ENCODE peak calls at places on chromosomes 13 and 19, in seven cellular contexts. M, H, F, K, G, D and T are unnamed samples.

GRCh38 chr19:9362905-9363304 is at the start of gene ZNF177:
- DNase-seq in M (no peak), H (peak; percentile 53), F (no peak), K (peak; percentile 19), G (no peak), D (no peak), T (no peak)

GRCh38 chr13:106533101-106533939 is 2.1 kb downstream of the EFNB2 start:
- DNase-seq in M (peak; percentile 95), H (peak; percentile 88), F (peak; percentile 93), K (peak; percentile 85), G (no peak), D (peak; percentile 51), T (peak; percentile 78)

GRCh38 chr19:41248895-41249294 is 15.3 kb upstream of the HNRNPUL1 start:
- DNase-seq in M (no peak), H (peak; percentile 45), F (no peak), K (peak; percentile 25), G (no peak), D (no peak), T (no peak)

GRCh38 chr13:93857126-93857525 is 622.4 kb downstream of the DCT start:
- DNase-seq in M (no peak), H (no peak), F (no peak), K (peak; percentile 54), G (no peak), D (no peak), T (no peak)

GRCh38 chr13:105579821-105580707 is 955.4 kb downstream of the EFNB2 start:
- DNase-seq in M (peak; percentile 9), H (no peak), F (no peak), K (no peak), G (no peak), D (no peak), T (peak; percentile 76)

GRCh38 chr13:85970727-85971126 is 171.5 kb upstream of the SLITRK6 start:
- DNase-seq in M (no peak), H (no peak), F (no peak), K (peak; percentile 5), G (no peak), D (no peak), T (peak; percentile 36)

GRCh38 chr13:37540228-37540627 is 58.3 kb downstream of the POSTN start:
- DNase-seq in M (no peak), H (no peak), F (no peak), K (peak; percentile 91), G (no peak), D (no peak), T (no peak)

GRCh38 chr13:88068316-88068715 is 397.1 kb downstream of the SLITRK5 start:
- DNase-seq in M (no peak), H (no peak), F (no peak), K (peak; percentile 0), G (no peak), D (no peak), T (no peak)

GRCh38 chr19:20359933-20360720 is 193.1 kb downstream of the ZNF486 start:
- DNase-seq in M (no peak), H (peak; percentile 85), F (peak; percentile 47), K (no peak), G (no peak), D (no peak), T (peak; percentile 4)

GRCh38 chr13:70792121-70792520 is 683.9 kb upstream of the KLHL1 start:
- DNase-seq in M (no peak), H (peak; percentile 27), F (peak; percentile 5), K (no peak), G (no peak), D (no peak), T (peak; percentile 8)

GRCh38 chr19:35569281-35569781 is 5.9 kb upstream of the ATP4A start:
- DNase-seq in M (no peak), H (no peak), F (no peak), K (no peak), G (no peak), D (no peak), T (no peak)

GRCh38 chr13:67036694-67037093 is 193.4 kb downstream of the PCDH9 start:
- DNase-seq in M (no peak), H (no peak), F (no peak), K (no peak), G (no peak), D (no peak), T (no peak)

GRCh38 chr13:108176685-108177274 is 38.6 kb downstream of the LIG4 start:
- DNase-seq in M (peak; percentile 55), H (peak; percentile 77), F (peak; percentile 33), K (peak; percentile 51), G (peak; percentile 36), D (no peak), T (peak; percentile 67)

GRCh38 chr13:51704399-51705306 is 99.3 kb downstream of the DHRS12 start:
- DNase-seq in M (no peak), H (no peak), F (no peak), K (no peak), G (no peak), D (no peak), T (no peak)

GRCh38 chr13:111962431-111962891 is 104.5 kb upstream of the SOX1 start:
- DNase-seq in M (peak; percentile 18), H (no peak), F (no peak), K (no peak), G (no peak), D (no peak), T (peak; percentile 2)

GRCh38 chr19:4379383-4380253 is 20.7 kb downstream of the SH3GL1 start:
- DNase-seq in M (no peak), H (no peak), F (no peak), K (peak; percentile 45), G (no peak), D (no peak), T (peak; percentile 91)

GRCh38 chr19:15323496-15324235 is 8.7 kb downstream of the BRD4 start:
- DNase-seq in M (peak; percentile 30), H (no peak), F (no peak), K (peak; percentile 90), G (no peak), D (no peak), T (no peak)

GRCh38 chr13:23289917-23290357 is 109.2 kb downstream of the SGCG start:
- DNase-seq in M (peak; percentile 18), H (no peak), F (no peak), K (peak; percentile 77), G (no peak), D (no peak), T (peak; percentile 16)

DNA sequence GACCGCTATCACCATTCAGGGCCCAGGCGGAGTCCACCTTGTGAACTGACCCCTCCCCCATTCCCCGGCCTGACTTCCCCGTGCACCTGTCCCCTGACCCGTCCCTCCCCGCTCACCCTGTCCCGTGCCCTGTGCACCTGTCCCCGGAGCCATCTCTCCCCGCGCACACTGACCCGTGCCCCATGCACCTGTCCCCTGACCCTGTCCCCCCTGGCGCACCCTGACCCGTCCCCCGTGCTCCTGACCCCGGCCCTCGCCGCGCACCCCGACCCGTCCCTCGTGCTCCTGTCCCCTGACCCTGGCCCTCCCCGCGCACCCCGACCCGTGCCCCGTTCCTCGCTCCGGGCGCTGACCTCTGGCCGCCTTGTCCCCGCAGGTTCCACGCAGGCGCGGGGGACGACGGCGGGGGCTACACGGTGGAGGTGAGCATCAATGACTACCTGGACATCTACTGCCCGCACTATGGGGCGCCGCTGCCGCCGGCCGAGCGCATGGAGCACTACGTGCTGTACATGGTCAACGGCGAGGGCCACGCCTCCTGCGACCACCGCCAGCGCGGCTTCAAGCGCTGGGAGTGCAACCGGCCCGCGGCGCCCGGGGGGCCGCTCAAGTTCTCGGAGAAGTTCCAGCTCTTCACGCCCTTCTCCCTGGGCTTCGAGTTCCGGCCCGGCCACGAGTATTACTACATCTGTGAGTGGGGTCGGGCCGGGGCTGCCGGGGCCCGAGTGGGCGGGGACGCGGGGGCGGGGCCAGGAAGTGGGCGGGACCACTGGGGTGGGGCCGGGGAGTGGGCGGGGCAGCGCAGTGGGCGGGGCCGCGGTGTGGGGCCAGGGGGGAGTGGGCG is 9.7 kb downstream of the EFNA2 start:
- DNase-seq in M (no peak), H (peak; percentile 65), F (peak; percentile 39), K (peak; percentile 48), G (no peak), D (no peak), T (no peak)
- TF ChIP-seq EZH2 in M (no peak), H (no peak), F (no peak), K (no peak), G (no peak), D (no peak), T (no peak)

DNA sequence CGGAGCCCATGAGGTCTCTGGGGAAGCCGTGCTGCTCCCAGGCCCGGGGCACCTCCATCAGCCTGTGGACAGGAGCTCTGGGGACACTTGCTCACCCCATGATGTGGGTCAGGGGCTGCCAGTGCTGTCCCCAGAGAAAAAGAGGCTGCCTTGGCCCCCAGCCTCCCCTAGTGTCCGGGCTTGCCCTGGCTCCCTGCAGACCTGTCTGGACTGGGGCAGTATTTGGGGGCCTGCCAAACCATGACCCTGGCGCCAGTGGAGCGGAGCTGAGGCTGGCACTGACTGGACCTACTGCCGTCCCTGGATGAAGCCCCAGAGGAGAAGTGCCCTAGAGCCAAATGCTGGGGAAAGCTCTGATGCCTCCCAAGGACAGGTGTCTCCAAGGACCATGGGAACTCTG is 30.4 kb downstream of the ELAVL1 start:
- DNase-seq in M (no peak), H (no peak), F (no peak), K (no peak), G (no peak), D (no peak), T (no peak)
- TF ChIP-seq EZH2phosphoT487 in M (no peak), H (no peak), F (no peak), K (no peak), G (no peak), D (no peak), T (no peak)

DNA sequence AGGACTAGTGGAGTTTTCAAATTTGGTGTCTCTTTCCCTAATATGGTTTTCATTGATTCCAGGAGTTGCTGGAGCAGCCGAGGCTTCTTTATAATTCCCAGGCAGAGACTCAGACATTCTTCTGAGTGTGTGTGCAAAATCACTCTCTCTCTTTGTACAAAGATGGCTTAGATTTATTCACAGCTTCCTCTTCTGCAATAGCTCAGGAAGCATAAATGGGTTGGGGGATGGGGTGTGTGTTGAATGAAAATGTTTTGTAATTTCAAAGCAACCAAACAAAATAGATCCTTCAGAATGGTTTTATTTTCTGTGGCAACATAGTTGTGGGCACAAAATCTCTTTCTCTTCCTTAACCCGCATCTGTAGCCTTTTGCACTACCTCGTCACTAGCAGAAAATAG is 66.5 kb downstream of the CBY2 start:
- DNase-seq in M (no peak), H (no peak), F (no peak), K (no peak), G (no peak), D (no peak), T (no peak)
- TF ChIP-seq EZH2 in M (no peak), H (no peak), F (no peak), K (no peak), G (no peak), D (no peak), T (no peak)

DNA sequence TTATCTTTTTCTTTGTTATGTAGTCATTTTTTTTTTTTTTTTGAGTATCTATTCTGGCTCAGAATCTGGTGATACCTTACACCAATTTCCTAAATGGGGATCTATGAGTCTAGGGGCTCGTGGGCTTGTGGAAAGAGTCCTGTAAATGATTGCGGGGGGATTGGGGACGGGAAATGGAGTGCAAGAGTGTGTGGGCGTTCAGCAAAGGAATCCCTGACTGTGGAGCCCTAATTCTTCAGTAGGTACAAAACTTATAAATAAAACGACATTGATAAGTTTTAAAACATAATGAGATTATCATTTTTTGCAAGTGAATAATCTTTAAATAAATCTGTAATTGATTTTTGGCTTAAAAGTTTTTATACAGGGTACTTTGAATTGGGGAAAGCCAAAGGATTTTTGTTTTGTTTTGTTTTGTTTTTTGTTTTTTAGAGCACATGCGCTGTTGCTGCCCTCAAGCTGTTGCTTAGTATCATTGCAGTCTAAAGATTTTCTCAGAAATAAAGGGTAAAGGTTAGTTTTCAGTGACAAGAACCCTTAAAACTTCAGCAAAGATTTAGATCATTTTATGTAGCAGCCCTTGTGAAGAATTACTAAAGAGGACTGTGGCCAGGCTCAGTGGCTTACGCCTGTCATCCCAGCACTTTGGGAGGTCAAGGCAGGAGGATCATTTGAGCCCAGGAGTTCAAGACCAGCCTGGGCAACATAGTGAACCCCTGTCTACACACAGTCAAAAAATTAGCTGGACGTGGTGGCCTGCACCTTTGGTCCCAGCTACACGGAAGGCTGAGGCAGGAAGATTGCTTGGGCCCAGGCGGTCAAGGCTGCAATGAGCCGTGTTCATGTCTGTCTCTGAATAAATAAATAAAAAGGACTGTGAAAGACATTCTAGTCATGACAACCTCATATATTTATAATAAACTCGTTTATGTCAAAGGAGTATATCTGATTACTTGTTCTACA is 1.7 kb downstream of the ERCC5 start:
- DNase-seq in M (peak; percentile 40), H (peak; percentile 59), F (peak; percentile 46), K (peak; percentile 78), G (peak; percentile 19), D (peak; percentile 59), T (peak; percentile 26)
- TF ChIP-seq EZH2phosphoT487 in M (no peak), H (no peak), F (no peak), K (no peak), G (no peak), D (no peak), T (no peak)